ENCODE peak calls at places on chromosomes 13 and 19, in six cellular contexts. One of them, this sample, is unnamed.

GRCh38 chr13:23656637-23657036 is 86.4 kb downstream of the TNFRSF19 start:
- DNase-seq in suprapubic skin: no peak
- DNase-seq in tibial nerve: no peak
- DNase-seq in neuronal stem cell: no peak
- DNase-seq in GM12865: peak
- DNase-seq in neural progenitor cell: no peak
- DNase-seq in this sample: peak

GRCh38 chr19:18650468-18651001 is 13.7 kb downstream of the KLHL26 start:
- DNase-seq in suprapubic skin: peak
- DNase-seq in tibial nerve: peak
- DNase-seq in neuronal stem cell: no peak
- DNase-seq in GM12865: no peak
- DNase-seq in neural progenitor cell: peak
- DNase-seq in this sample: no peak

GRCh38 chr19:34383599-34383998 is 18.6 kb downstream of the GPI start:
- DNase-seq in suprapubic skin: no peak
- DNase-seq in tibial nerve: no peak
- DNase-seq in neuronal stem cell: no peak
- DNase-seq in GM12865: no peak
- DNase-seq in neural progenitor cell: no peak
- DNase-seq in this sample: no peak

GRCh38 chr19:30671622-30672051 is 299.5 kb downstream of the ZNF536 start:
- DNase-seq in suprapubic skin: no peak
- DNase-seq in tibial nerve: peak
- DNase-seq in neuronal stem cell: no peak
- DNase-seq in GM12865: no peak
- DNase-seq in neural progenitor cell: no peak
- DNase-seq in this sample: no peak

GRCh38 chr13:30376426-30377311 is 45.6 kb upstream of the UBE2L5 start:
- DNase-seq in suprapubic skin: no peak
- DNase-seq in tibial nerve: no peak
- DNase-seq in neuronal stem cell: no peak
- DNase-seq in GM12865: peak
- DNase-seq in neural progenitor cell: no peak
- DNase-seq in this sample: no peak

GRCh38 chr19:43518051-43518450 is 8.9 kb downstream of the ETHE1 start:
- DNase-seq in suprapubic skin: no peak
- DNase-seq in tibial nerve: no peak
- DNase-seq in neuronal stem cell: no peak
- DNase-seq in GM12865: no peak
- DNase-seq in neural progenitor cell: no peak
- DNase-seq in this sample: no peak

GRCh38 chr13:28494861-28495585 is at the start of gene FLT1:
- DNase-seq in suprapubic skin: no peak
- DNase-seq in tibial nerve: no peak
- DNase-seq in neuronal stem cell: peak
- DNase-seq in GM12865: peak
- DNase-seq in neural progenitor cell: peak
- DNase-seq in this sample: no peak

GRCh38 chr13:77985866-77986636 is 67.4 kb upstream of the EDNRB start:
- DNase-seq in suprapubic skin: no peak
- DNase-seq in tibial nerve: no peak
- DNase-seq in neuronal stem cell: no peak
- DNase-seq in GM12865: no peak
- DNase-seq in neural progenitor cell: no peak
- DNase-seq in this sample: no peak

GRCh38 chr13:75787249-75787940 is 151.3 kb downstream of the LMO7 start:
- DNase-seq in suprapubic skin: no peak
- DNase-seq in tibial nerve: no peak
- DNase-seq in neuronal stem cell: no peak
- DNase-seq in GM12865: no peak
- DNase-seq in neural progenitor cell: no peak
- DNase-seq in this sample: no peak

GRCh38 chr19:5349041-5349440 is 8.4 kb upstream of the PTPRS start:
- DNase-seq in suprapubic skin: no peak
- DNase-seq in tibial nerve: no peak
- DNase-seq in neuronal stem cell: no peak
- DNase-seq in GM12865: no peak
- DNase-seq in neural progenitor cell: peak
- DNase-seq in this sample: no peak

GRCh38 chr13:42592915-42593718 is 19.2 kb downstream of the TNFSF11 start:
- DNase-seq in suprapubic skin: no peak
- DNase-seq in tibial nerve: no peak
- DNase-seq in neuronal stem cell: no peak
- DNase-seq in GM12865: no peak
- DNase-seq in neural progenitor cell: no peak
- DNase-seq in this sample: no peak

GRCh38 chr13:65497265-65497664 is 1732.9 kb downstream of the PCDH9 start:
- DNase-seq in suprapubic skin: no peak
- DNase-seq in tibial nerve: no peak
- DNase-seq in neuronal stem cell: no peak
- DNase-seq in GM12865: no peak
- DNase-seq in neural progenitor cell: no peak
- DNase-seq in this sample: no peak

GRCh38 chr13:104204177-104204576 is 1138.0 kb upstream of the SLC10A2 start:
- DNase-seq in suprapubic skin: no peak
- DNase-seq in tibial nerve: no peak
- DNase-seq in neuronal stem cell: no peak
- DNase-seq in GM12865: peak
- DNase-seq in neural progenitor cell: no peak
- DNase-seq in this sample: no peak

GRCh38 chr13:110628477-110628793 is 13.1 kb downstream of the NAXD start:
- DNase-seq in suprapubic skin: peak
- DNase-seq in tibial nerve: no peak
- DNase-seq in neuronal stem cell: no peak
- DNase-seq in GM12865: no peak
- DNase-seq in neural progenitor cell: no peak
- DNase-seq in this sample: no peak

GRCh38 chr19:37930416-37930815 is 23.4 kb downstream of the SIPA1L3 start:
- DNase-seq in suprapubic skin: no peak
- DNase-seq in tibial nerve: no peak
- DNase-seq in neuronal stem cell: no peak
- DNase-seq in GM12865: no peak
- DNase-seq in neural progenitor cell: no peak
- DNase-seq in this sample: no peak

GRCh38 chr19:17402982-17403855 is 2.2 kb downstream of the BST2 start:
- DNase-seq in suprapubic skin: no peak
- DNase-seq in tibial nerve: no peak
- DNase-seq in neuronal stem cell: peak
- DNase-seq in GM12865: peak
- DNase-seq in neural progenitor cell: peak
- DNase-seq in this sample: no peak

GRCh38 chr13:49093376-49093775 is 117.7 kb downstream of the FNDC3A start:
- DNase-seq in suprapubic skin: no peak
- DNase-seq in tibial nerve: no peak
- DNase-seq in neuronal stem cell: no peak
- DNase-seq in GM12865: no peak
- DNase-seq in neural progenitor cell: no peak
- DNase-seq in this sample: no peak

GRCh38 chr13:78102121-78102677 is 183.6 kb upstream of the EDNRB start:
- DNase-seq in suprapubic skin: no peak
- DNase-seq in tibial nerve: peak
- DNase-seq in neuronal stem cell: no peak
- DNase-seq in GM12865: peak
- DNase-seq in neural progenitor cell: no peak
- DNase-seq in this sample: peak

GRCh38 chr19:54464044-54464623 is 556 bp upstream of the LENG9 start:
- DNase-seq in suprapubic skin: peak
- DNase-seq in tibial nerve: peak
- DNase-seq in neuronal stem cell: peak
- DNase-seq in GM12865: peak
- DNase-seq in neural progenitor cell: peak
- DNase-seq in this sample: peak

GRCh38 chr13:30572859-30573275 is 44.9 kb upstream of the USPL1 start:
- DNase-seq in suprapubic skin: no peak
- DNase-seq in tibial nerve: no peak
- DNase-seq in neuronal stem cell: no peak
- DNase-seq in GM12865: peak
- DNase-seq in neural progenitor cell: no peak
- DNase-seq in this sample: peak

GRCh38 chr19:30135797-30136196 is 193.8 kb downstream of the URI1 start:
- DNase-seq in suprapubic skin: no peak
- DNase-seq in tibial nerve: no peak
- DNase-seq in neuronal stem cell: no peak
- DNase-seq in GM12865: no peak
- DNase-seq in neural progenitor cell: no peak
- DNase-seq in this sample: no peak

GRCh38 chr13:19605161-19605955 is 28.1 kb upstream of the MPHOSPH8 start:
- DNase-seq in suprapubic skin: no peak
- DNase-seq in tibial nerve: no peak
- DNase-seq in neuronal stem cell: no peak
- DNase-seq in GM12865: no peak
- DNase-seq in neural progenitor cell: no peak
- DNase-seq in this sample: no peak

GRCh38 chr13:51858433-51859247 is 3.1 kb upstream of the CCDC70 start:
- DNase-seq in suprapubic skin: no peak
- DNase-seq in tibial nerve: no peak
- DNase-seq in neuronal stem cell: no peak
- DNase-seq in GM12865: no peak
- DNase-seq in neural progenitor cell: peak
- DNase-seq in this sample: no peak

GRCh38 chr19:35545855-35546381 is 492 bp downstream of the TMEM147 start:
- DNase-seq in suprapubic skin: no peak
- DNase-seq in tibial nerve: no peak
- DNase-seq in neuronal stem cell: no peak
- DNase-seq in GM12865: peak
- DNase-seq in neural progenitor cell: no peak
- DNase-seq in this sample: no peak

GRCh38 chr13:23703241-23703640 is 133.0 kb downstream of the TNFRSF19 start:
- DNase-seq in suprapubic skin: no peak
- DNase-seq in tibial nerve: peak
- DNase-seq in neuronal stem cell: no peak
- DNase-seq in GM12865: no peak
- DNase-seq in neural progenitor cell: no peak
- DNase-seq in this sample: no peak

GRCh38 chr19:10189631-10190425 is 4.9 kb downstream of the DNMT1 start:
- DNase-seq in suprapubic skin: no peak
- DNase-seq in tibial nerve: no peak
- DNase-seq in neuronal stem cell: no peak
- DNase-seq in GM12865: no peak
- DNase-seq in neural progenitor cell: no peak
- DNase-seq in this sample: no peak

GRCh38 chr13:110251227-110251791 is 55.6 kb downstream of the COL4A1 start:
- DNase-seq in suprapubic skin: no peak
- DNase-seq in tibial nerve: no peak
- DNase-seq in neuronal stem cell: no peak
- DNase-seq in GM12865: no peak
- DNase-seq in neural progenitor cell: no peak
- DNase-seq in this sample: no peak

GRCh38 chr13:94195715-94196114 is 283.8 kb downstream of the DCT start:
- DNase-seq in suprapubic skin: no peak
- DNase-seq in tibial nerve: no peak
- DNase-seq in neuronal stem cell: no peak
- DNase-seq in GM12865: no peak
- DNase-seq in neural progenitor cell: no peak
- DNase-seq in this sample: peak

GRCh38 chr13:86862137-86862536 is 809.0 kb upstream of the SLITRK5 start:
- DNase-seq in suprapubic skin: no peak
- DNase-seq in tibial nerve: no peak
- DNase-seq in neuronal stem cell: no peak
- DNase-seq in GM12865: no peak
- DNase-seq in neural progenitor cell: no peak
- DNase-seq in this sample: no peak

GRCh38 chr13:72839831-72840426 is 58.0 kb downstream of the PIBF1 start:
- DNase-seq in suprapubic skin: no peak
- DNase-seq in tibial nerve: no peak
- DNase-seq in neuronal stem cell: peak
- DNase-seq in GM12865: peak
- DNase-seq in neural progenitor cell: peak
- DNase-seq in this sample: no peak

GRCh38 chr19:13396256-13397080 is 109.8 kb downstream of the CACNA1A start:
- DNase-seq in suprapubic skin: no peak
- DNase-seq in tibial nerve: peak
- DNase-seq in neuronal stem cell: peak
- DNase-seq in GM12865: peak
- DNase-seq in neural progenitor cell: peak
- DNase-seq in this sample: peak

GRCh38 chr13:22032905-22033304 is 362.0 kb downstream of the FGF9 start:
- DNase-seq in suprapubic skin: no peak
- DNase-seq in tibial nerve: no peak
- DNase-seq in neuronal stem cell: no peak
- DNase-seq in GM12865: no peak
- DNase-seq in neural progenitor cell: no peak
- DNase-seq in this sample: no peak
- H3K4me3 ChIP-seq in suprapubic skin: no peak
- H3K4me3 ChIP-seq in tibial nerve: no peak
- H3K4me3 ChIP-seq in neuronal stem cell: no peak
- H3K4me3 ChIP-seq in GM12865: no peak
- H3K4me3 ChIP-seq in neural progenitor cell: no peak
- H3K4me3 ChIP-seq in this sample: no peak

GRCh38 chr13:69199664-69200063 is 908.0 kb upstream of the ATXN8OS start:
- DNase-seq in suprapubic skin: no peak
- DNase-seq in tibial nerve: no peak
- DNase-seq in neuronal stem cell: peak
- DNase-seq in GM12865: no peak
- DNase-seq in neural progenitor cell: peak
- DNase-seq in this sample: no peak
- H3K4me3 ChIP-seq in suprapubic skin: no peak
- H3K4me3 ChIP-seq in tibial nerve: no peak
- H3K4me3 ChIP-seq in neuronal stem cell: no peak
- H3K4me3 ChIP-seq in GM12865: no peak
- H3K4me3 ChIP-seq in neural progenitor cell: no peak
- H3K4me3 ChIP-seq in this sample: no peak

GRCh38 chr19:51002542-51003311 is 1.3 kb upstream of the KLK8 start:
- DNase-seq in suprapubic skin: no peak
- DNase-seq in tibial nerve: peak
- DNase-seq in neuronal stem cell: peak
- DNase-seq in GM12865: peak
- DNase-seq in neural progenitor cell: peak
- DNase-seq in this sample: no peak
- H3K4me3 ChIP-seq in suprapubic skin: no peak
- H3K4me3 ChIP-seq in tibial nerve: no peak
- H3K4me3 ChIP-seq in neuronal stem cell: no peak
- H3K4me3 ChIP-seq in GM12865: no peak
- H3K4me3 ChIP-seq in neural progenitor cell: no peak
- H3K4me3 ChIP-seq in this sample: no peak

GRCh38 chr19:1169921-1170885 is 3.9 kb downstream of the SBNO2 start:
- DNase-seq in suprapubic skin: peak
- DNase-seq in tibial nerve: no peak
- DNase-seq in neuronal stem cell: no peak
- DNase-seq in GM12865: no peak
- DNase-seq in neural progenitor cell: no peak
- DNase-seq in this sample: peak

GRCh38 chr19:1173160-1173844 is 766 bp downstream of the SBNO2 start:
- DNase-seq in suprapubic skin: peak
- DNase-seq in tibial nerve: no peak
- DNase-seq in neuronal stem cell: no peak
- DNase-seq in GM12865: no peak
- DNase-seq in neural progenitor cell: peak
- DNase-seq in this sample: no peak

GRCh38 chr19:1170938-1171754 is 2.9 kb downstream of the SBNO2 start:
- DNase-seq in suprapubic skin: peak
- DNase-seq in tibial nerve: no peak
- DNase-seq in neuronal stem cell: no peak
- DNase-seq in GM12865: no peak
- DNase-seq in neural progenitor cell: peak
- DNase-seq in this sample: no peak

GRCh38 chr19:1172353-1173159 is 1.5 kb downstream of the SBNO2 start:
- DNase-seq in suprapubic skin: peak
- DNase-seq in tibial nerve: peak
- DNase-seq in neuronal stem cell: no peak
- DNase-seq in GM12865: no peak
- DNase-seq in neural progenitor cell: peak
- DNase-seq in this sample: no peak

GRCh38 chr19:1171755-1172352 is 2.2 kb downstream of the SBNO2 start:
- DNase-seq in suprapubic skin: peak
- DNase-seq in tibial nerve: no peak
- DNase-seq in neuronal stem cell: no peak
- DNase-seq in GM12865: no peak
- DNase-seq in neural progenitor cell: peak
- DNase-seq in this sample: no peak
- H3K4me3 ChIP-seq in suprapubic skin: peak
- H3K4me3 ChIP-seq in tibial nerve: peak
- H3K4me3 ChIP-seq in neuronal stem cell: no peak
- H3K4me3 ChIP-seq in GM12865: no peak
- H3K4me3 ChIP-seq in neural progenitor cell: peak
- H3K4me3 ChIP-seq in this sample: peak